ENCODE peak calls at places on chromosome 9, in five cellular contexts. X, G, L, N and P are unnamed samples.

GRCh38 chr9:37706290-37706689 is 47.3 kb upstream of the TRMT10B start:
- DNase-seq in X (no peak), L (no peak), N (no peak), G (no peak), P (no peak)

GRCh38 chr9:17063535-17064135 is 71.2 kb upstream of the CNTLN start:
- DNase-seq in L (no peak), G (no peak), N (peak; percentile 42), X (no peak), P (no peak)

GRCh38 chr9:2087500-2088313 is 72.6 kb downstream of the SMARCA2 start:
- DNase-seq in N (no peak), G (no peak), L (no peak), X (no peak), P (no peak)

GRCh38 chr9:126534431-126535186 is 79.1 kb upstream of the LMX1B start:
- DNase-seq in N (no peak), L (no peak), X (no peak), G (no peak), P (peak; percentile 77)

GRCh38 chr9:129145841-129146292 is 32.2 kb downstream of the IER5L start:
- DNase-seq in N (peak; percentile 74), G (no peak), L (peak; percentile 70), X (no peak), P (no peak)

GRCh38 chr9:69981686-69982450 is 61.8 kb upstream of the MAMDC2 start:
- DNase-seq in G (no peak), N (no peak), X (no peak), L (no peak), P (no peak)

GRCh38 chr9:111896942-111897830 is 572 bp downstream of the UGCG start:
- DNase-seq in G (no peak), N (peak; percentile 38), X (peak; percentile 35), L (no peak), P (peak; percentile 93)

GRCh38 chr9:109857337-109857736 is 77.3 kb downstream of the PALM2AKAP2 start:
- DNase-seq in X (no peak), G (no peak), L (no peak), N (no peak), P (no peak)

GRCh38 chr9:94802795-94803194 is 76.3 kb downstream of the AOPEP start:
- DNase-seq in L (no peak), G (no peak), N (no peak), X (no peak), P (no peak)

DNA sequence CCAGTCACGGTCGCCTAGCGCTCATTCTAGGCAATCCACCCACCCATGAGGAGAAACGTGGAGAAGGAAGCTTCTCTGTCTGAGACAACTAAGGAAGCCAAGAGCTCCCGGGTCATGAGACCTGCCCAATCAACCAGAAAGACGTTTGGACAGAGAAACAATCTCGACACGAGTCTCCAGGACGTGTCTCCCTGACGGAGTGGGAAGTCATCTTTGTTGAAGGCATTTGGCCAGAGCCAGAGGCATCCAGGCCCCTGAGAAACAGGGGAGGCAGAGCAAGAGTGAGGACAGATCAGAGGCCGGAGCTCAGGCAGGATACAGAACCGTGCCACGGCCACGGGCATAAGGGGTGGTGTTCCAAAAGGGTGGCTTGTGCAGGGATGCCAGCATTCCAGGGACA is 479.0 kb downstream of the SPATA31A7 start:
- DNase-seq in G (no peak), X (no peak), N (peak; percentile 2), L (peak; percentile 32), P (peak; percentile 47)
- H3K9me3 ChIP-seq in G (no peaks in the 10 kb centered on the region), X (no peaks in the 10 kb centered on the region), N (peaks cover 85% of the 10 kb centered on the region), L (no peaks in the 10 kb centered on the region), P (peaks cover 5% of the 10 kb centered on the region)

DNA sequence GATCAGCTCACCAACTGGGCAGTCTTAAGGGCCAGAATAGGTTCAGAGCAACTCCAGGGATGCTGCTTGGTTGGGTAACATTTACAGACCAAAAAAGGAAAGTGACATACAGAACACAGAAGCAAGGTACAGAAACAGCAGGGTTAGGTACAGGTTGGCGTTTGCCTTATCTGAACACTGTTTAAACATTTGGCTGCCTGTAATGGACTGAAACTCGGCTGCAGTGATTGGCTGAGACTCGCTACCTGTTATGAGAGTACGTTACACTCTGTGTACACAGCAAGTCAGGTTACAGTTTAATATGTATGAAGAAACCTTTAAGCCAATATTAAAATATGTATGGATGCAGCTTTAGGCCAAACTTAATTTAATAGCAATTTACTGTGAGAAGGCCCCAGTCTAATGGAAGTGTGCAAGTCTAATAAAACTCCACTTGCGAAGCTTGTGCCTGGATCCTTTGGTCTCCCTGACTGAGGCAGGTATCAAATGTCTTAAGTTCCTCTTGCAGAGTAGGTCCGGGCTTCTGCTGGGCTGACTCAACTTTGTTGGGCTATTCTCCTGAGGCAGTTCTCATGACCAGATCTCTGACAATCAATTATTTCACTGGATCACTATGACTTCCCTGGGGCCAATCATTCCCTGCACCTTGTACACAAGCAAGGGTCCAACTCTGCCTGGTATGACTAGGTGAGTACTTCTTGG is 204.9 kb downstream of the ZNF462 start:
- DNase-seq in G (no peak), X (peak; percentile 31), N (no peak), L (no peak), P (no peak)
- H3K9me3 ChIP-seq in G (no peaks in the 10 kb centered on the region), X (no peaks in the 10 kb centered on the region), N (no peaks in the 10 kb centered on the region), L (no peaks in the 10 kb centered on the region), P (no peaks in the 10 kb centered on the region)

GRCh38 chr9:122684851-122685250 is 9.9 kb downstream of the OR1L3 start:
- DNase-seq in L (no peak), X (no peak), N (no peak), G (no peak), P (no peak)
- H3K9me3 ChIP-seq in L (no peaks in the 10 kb centered on the region), X (no peaks in the 10 kb centered on the region), N (peaks cover 48% of the 10 kb centered on the region), G (peaks cover 3% of the 10 kb centered on the region), P (no peaks in the 10 kb centered on the region)

GRCh38 chr9:138120072-138120471 is 242.5 kb downstream of the CACNA1B start:
- DNase-seq in G (no peak), L (no peak), X (no peak), N (no peak), P (no peak)

GRCh38 chr9:138120511-138121437 is 243.2 kb downstream of the CACNA1B start:
- DNase-seq in X (no peak), L (no peak), N (no peak), G (no peak), P (no peak)

GRCh38 chr9:138122201-138122600 is 244.6 kb downstream of the CACNA1B start:
- DNase-seq in X (no peak), G (no peak), N (no peak), L (no peak), P (peak; percentile 20)

GRCh38 chr9:138122676-138123075 is 245.1 kb downstream of the CACNA1B start:
- DNase-seq in N (no peak), L (no peak), X (no peak), G (no peak), P (peak; percentile 51)

GRCh38 chr9:138121438-138122050 is 244.0 kb downstream of the CACNA1B start:
- DNase-seq in N (no peak), X (no peak), G (no peak), L (no peak), P (no peak)
- H3K9me3 ChIP-seq in N (peaks cover 59% of the 10 kb centered on the region), X (no peaks in the 10 kb centered on the region), G (no peaks in the 10 kb centered on the region), L (no peaks in the 10 kb centered on the region), P (no peaks in the 10 kb centered on the region)

DNA sequence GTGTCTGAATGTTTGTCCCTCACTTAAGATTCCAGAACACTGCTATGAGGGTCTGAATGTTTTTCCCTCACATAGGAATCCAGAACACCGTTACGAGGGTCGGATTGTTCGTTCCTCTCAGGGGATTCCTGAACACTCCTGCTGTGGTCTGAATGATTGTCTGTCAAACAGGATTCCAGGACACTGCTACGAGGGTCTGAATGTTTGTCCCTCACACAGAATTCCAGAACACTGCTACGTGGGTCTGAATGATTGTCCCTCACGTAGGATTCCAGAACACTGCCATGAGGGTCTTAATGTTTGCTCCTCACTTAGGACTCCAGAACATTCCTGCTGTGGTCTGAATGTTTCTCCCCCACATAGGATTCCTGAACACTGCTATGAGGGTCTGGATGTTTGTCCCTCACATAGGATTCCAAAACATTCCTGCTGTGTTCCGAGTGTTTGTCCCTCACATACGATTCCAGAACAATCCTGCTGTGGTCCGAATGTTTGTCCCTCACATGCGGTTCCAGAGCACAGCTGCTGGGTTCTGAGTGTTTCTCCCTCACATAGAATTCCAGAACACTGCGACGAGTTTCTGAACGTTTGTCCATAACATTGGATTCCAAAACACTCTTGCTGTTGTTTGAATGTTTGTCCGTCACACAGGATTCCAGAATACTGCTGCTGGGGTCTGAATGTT is 199.5 kb downstream of the FOXD4L6 start:
- DNase-seq in G (no peak), N (no peak), L (peak; percentile 49), X (no peak), P (no peak)
- H3K9me3 ChIP-seq in G (peaks cover 53% of the 10 kb centered on the region), N (peaks cover 73% of the 10 kb centered on the region), L (peaks cover 7% of the 10 kb centered on the region), X (peaks cover 6% of the 10 kb centered on the region), P (peaks cover 95% of the 10 kb centered on the region)

DNA sequence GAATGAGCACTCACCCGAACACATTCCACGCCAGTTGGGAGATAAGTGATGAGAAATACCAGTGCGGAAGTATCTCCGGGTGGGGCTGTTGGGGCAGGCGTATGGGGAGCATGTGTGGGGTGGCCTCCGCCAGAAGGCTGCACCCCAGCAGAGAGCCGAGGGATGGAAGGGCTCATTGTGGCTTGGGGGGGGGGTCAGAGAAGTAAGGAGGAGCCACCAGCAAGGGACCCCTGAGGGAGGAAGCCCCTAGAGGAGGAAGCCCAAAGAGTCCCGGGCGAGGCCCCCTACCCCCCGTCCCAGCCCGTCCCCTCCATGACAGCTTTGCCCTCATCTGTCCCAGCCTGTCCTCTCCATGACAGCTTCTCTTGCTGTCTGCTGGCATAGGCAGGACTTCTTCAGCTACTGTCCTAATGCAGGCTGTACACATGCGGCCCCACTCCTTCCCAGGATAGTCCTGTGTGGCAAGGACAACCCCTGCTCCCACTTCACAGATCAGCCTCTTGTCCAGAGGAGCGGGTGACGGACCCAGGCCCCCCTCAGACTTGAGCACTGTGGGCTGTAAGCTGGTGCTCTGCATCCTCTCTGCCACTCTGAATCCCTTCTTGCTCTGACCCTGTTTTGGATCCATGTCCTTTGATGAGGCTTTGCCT is 239.6 kb downstream of the CACNA1B start:
- DNase-seq in L (no peak), G (no peak), N (peak; percentile 14), X (no peak), P (peak; percentile 54)
- H3K9me3 ChIP-seq in L (no peaks in the 10 kb centered on the region), G (no peaks in the 10 kb centered on the region), N (peaks cover 29% of the 10 kb centered on the region), X (no peaks in the 10 kb centered on the region), P (no peaks in the 10 kb centered on the region)

GRCh38 chr9:118439446-118439845 is 735.2 kb downstream of the TLR4 start:
- DNase-seq in L (no peak), G (no peak), N (no peak), X (no peak), P (no peak)
- H3K9me3 ChIP-seq in L (no peaks in the 10 kb centered on the region), G (no peaks in the 10 kb centered on the region), N (no peaks in the 10 kb centered on the region), X (no peaks in the 10 kb centered on the region), P (no peaks in the 10 kb centered on the region)

GRCh38 chr9:24614070-24614469 is 68.4 kb upstream of the IZUMO3 start:
- DNase-seq in N (no peak), G (no peak), L (no peak), X (no peak), P (no peak)

GRCh38 chr9:24616858-24617257 is 71.2 kb upstream of the IZUMO3 start:
- DNase-seq in G (no peak), L (no peak), X (no peak), N (no peak), P (no peak)
- H3K9me3 ChIP-seq in G (no peaks in the 10 kb centered on the region), L (no peaks in the 10 kb centered on the region), X (no peaks in the 10 kb centered on the region), N (no peaks in the 10 kb centered on the region), P (no peaks in the 10 kb centered on the region)